ENCODE peak calls at places on chromosomes 2 and 18, in five cellular contexts. J is SJCRH30; S is endodermal cell; F is heart right ventricle; D is CD8-positive, alpha-beta T cell. M is an unnamed sample. For H3K9me3, the result is how much of the 10 kb centered on the place peaks cover.

GRCh38 chr2:238143239-238143951 is 4.9 kb downstream of the KLHL30 start:
- DNase-seq in D (no peak), J (peak), S (no peak), F (no peak), M (no peak)

GRCh38 chr2:25159947-25160346 is 8.4 kb downstream of the POMC start:
- DNase-seq in S (peak), D (no peak), J (peak), F (no peak), M (no peak)

GRCh38 chr2:171522804-171523338 is 597 bp downstream of the CYBRD1 start:
- DNase-seq in F (peak), S (peak), J (peak), D (no peak), M (peak)

GRCh38 chr2:230824406-230824978 is 40.2 kb upstream of the ITM2C start:
- DNase-seq in F (no peak), D (peak), J (peak), S (peak), M (no peak)

GRCh38 chr2:176565641-176566323 is 296.5 kb downstream of the MTX2 start:
- DNase-seq in D (no peak), F (no peak), J (peak), S (no peak), M (no peak)

GRCh38 chr2:20584045-20584636 is 66.8 kb downstream of the HS1BP3 start:
- DNase-seq in F (peak), S (no peak), J (no peak), D (no peak), M (peak)

GRCh38 chr2:36376319-36376765 is 20.8 kb downstream of the CRIM1 start:
- DNase-seq in F (peak), S (no peak), D (no peak), J (peak), M (no peak)

GRCh38 chr2:30914456-30914855 is 107.2 kb upstream of the CAPN13 start:
- DNase-seq in D (no peak), F (no peak), J (no peak), S (no peak), M (no peak)

DNA sequence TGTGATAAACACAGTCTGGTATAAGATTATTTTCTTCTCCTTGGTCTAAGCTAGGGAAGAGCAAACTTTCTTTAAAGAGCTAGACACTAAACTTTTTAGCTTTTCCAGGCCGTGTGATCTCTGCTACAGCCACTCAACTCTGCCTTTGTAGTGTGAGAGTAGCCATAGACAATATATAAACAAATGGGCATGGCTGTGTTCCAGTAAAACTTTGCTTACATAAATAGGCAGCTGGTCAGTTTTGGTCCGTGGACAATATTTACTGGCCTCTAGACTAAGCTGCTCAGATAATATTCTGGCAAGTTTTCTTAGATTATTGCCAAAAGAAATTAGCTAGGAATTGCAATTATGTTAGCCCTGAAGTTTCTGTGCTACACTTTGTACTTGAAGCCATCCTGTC is 126.8 kb downstream of the SOX11 start:
- DNase-seq in D (no peak), F (no peak), J (no peak), S (no peak), M (no peak)
- H3K9me3 ChIP-seq in D (under half), F (under half), J (under half), S (under half), M (under half)

GRCh38 chr2:88683160-88684021 is 8.1 kb upstream of the RPIA start:
- DNase-seq in D (no peak), S (no peak), J (peak), F (no peak), M (no peak)
- H3K9me3 ChIP-seq in D (under half), S (half or more), J (under half), F (under half), M (under half)

DNA sequence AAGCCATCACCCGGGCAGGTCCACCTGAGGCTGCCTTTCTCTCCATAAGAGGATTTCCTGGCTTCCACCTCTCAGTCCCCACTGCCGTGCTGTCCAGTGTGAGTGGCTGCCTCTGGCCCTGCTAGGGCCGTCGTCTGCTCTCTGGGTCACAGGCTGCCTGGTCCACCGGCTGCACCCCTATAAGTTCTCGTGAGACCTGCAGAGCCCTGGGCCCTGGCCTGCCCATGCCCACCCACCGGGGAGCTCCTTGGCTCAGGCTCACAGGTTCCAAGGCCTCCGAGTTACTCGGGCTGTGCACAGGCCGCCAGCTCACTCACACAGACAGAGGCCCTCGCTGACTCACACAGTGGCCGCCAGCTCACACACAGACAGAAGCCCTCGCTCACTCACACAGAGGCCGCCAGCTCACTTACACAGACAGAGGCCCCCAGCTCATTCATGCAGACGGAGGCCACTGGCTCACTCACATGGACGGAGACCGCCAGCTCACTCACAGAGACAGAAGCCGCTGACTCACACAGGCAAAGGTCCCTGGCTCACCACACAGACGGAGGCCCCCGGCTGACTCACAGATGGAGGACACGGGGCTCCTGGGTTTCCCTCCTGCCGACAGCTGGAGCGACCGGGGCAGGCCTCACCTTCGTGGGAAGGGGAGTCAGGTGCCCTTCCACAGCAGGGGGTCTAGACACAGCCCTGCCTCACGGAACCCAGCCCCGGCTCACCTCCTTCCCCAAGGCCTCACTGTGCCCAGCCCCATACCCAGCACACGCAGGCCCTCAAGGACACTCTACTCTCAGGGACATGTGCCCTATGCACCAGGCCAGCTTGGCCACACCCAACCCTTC is 334.1 kb upstream of the MYT1L start:
- DNase-seq in F (no peak), S (no peak), J (peak), D (no peak), M (peak)
- H3K9me3 ChIP-seq in F (under half), S (under half), J (under half), D (under half), M (under half)

GRCh38 chr18:77973745-77974144 is 724.1 kb downstream of the GALR1 start:
- DNase-seq in S (no peak), F (no peak), J (no peak), D (no peak), M (no peak)
- H3K9me3 ChIP-seq in S (under half), F (under half), J (under half), D (under half), M (under half)

GRCh38 chr2:161422812-161423211 is 6.7 kb downstream of the TBR1 start:
- DNase-seq in F (no peak), D (no peak), S (peak), J (no peak), M (no peak)

GRCh38 chr2:161424179-161424763 is 8.2 kb downstream of the TBR1 start:
- DNase-seq in S (peak), J (no peak), D (no peak), F (no peak), M (no peak)

GRCh38 chr2:161424992-161425391 is 8.9 kb downstream of the TBR1 start:
- DNase-seq in D (no peak), S (no peak), F (no peak), J (no peak), M (no peak)

GRCh38 chr2:161425966-161426365 is 9.9 kb downstream of the TBR1 start:
- DNase-seq in F (no peak), J (no peak), D (no peak), S (no peak), M (no peak)

GRCh38 chr2:161423351-161424178 is 7.5 kb downstream of the TBR1 start:
- DNase-seq in F (peak), J (no peak), S (peak), D (no peak), M (no peak)
- H3K9me3 ChIP-seq in F (under half), J (under half), S (under half), D (under half), M (under half)

DNA sequence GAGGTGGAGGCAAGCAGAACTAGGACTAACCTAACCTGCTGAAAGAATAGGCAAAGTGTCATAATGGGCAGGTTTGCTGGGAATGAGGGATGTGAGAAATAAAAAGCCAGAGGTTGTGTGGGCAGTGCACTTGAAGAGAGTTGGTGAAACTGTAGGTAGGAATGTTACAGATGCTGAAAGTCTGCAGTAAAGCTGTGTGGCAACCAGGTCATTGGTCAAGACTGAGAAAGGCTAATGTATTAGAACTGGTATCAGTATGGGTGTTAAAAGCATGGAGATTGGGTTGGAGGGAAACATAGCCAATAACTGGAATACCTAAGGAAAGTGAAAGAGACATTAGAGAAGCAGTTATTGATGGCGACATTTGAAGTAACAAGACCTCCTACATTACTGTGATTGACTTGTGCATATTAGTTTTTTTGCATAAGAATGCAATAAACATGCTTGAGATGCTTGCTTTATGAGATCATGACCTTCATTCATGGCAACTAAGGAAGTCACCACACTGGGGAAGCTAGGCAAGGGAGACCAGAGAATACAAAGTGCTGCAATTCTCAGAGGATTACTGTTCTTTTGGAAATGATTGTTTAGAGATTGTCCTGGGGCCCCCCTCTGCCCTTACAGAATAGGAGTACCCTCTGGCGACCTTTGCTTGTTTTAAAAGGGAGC is 11.8 kb downstream of the GULP1 start:
- DNase-seq in F (no peak), D (no peak), J (peak), S (peak), M (no peak)
- H3K9me3 ChIP-seq in F (under half), D (under half), J (under half), S (under half), M (under half)

DNA sequence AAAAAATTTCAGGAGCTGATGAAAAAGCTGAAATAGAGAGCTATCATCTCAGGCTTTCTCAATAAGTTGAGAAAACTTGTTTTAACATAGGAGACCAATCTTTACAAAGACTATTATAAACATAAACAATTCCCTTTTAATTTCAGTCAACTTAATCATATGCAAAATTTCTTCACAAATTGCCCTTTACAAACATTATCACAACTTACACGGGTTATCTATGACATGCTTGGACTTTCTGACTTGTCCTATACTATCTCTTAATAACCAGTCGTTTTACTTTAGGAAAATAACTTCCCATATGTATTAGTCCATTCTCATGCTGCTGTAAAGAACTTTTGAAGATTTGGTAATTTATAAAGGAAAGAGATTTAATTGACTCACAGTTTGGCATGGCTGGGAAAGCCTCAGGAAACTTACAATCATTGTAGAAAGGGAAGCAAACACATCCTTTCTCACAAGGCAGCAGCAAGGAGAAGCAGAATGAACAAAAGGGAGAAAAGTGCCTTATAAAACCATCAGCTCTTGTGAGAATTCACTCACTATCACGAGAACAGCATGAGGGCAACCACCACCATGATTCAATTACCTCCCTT is 1583.7 kb upstream of the CELF4 start:
- DNase-seq in S (no peak), J (peak), F (no peak), D (no peak), M (no peak)
- H3K9me3 ChIP-seq in S (half or more), J (under half), F (under half), D (under half), M (under half)

GRCh38 chr2:146412625-146413024 is 1432.2 kb upstream of the ACVR2A start:
- DNase-seq in J (no peak), S (peak), D (no peak), F (no peak), M (no peak)
- H3K9me3 ChIP-seq in J (under half), S (under half), D (under half), F (under half), M (under half)

GRCh38 chr18:80088036-80088435 is 21.0 kb upstream of the ADNP2 start:
- DNase-seq in J (no peak), S (no peak), F (no peak), D (no peak), M (no peak)

GRCh38 chr18:80086281-80086680 is 22.8 kb upstream of the ADNP2 start:
- DNase-seq in S (no peak), F (no peak), D (no peak), J (no peak), M (no peak)

DNA sequence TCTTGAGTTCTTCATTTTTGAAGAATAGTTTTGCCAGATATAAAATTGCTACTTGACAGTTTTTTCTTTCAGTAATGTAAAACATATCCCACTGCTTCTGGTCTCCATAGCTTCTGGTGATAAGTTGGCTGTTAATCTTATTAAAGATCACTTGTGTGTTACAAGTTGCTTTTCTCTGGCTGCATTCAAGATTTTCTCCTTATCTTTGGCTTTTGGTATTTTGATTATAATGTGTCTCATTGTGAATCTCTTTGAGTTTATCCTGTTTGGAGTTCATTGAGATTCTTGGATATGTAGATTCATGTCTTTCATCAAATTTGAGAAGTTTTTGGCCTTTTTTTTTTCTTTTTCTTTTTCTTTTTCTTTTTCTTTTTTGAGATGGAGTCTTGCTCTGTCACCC is 20.2 kb upstream of the ADNP2 start:
- DNase-seq in S (no peak), F (no peak), J (no peak), D (no peak), M (no peak)
- H3K9me3 ChIP-seq in S (under half), F (half or more), J (under half), D (under half), M (under half)

DNA sequence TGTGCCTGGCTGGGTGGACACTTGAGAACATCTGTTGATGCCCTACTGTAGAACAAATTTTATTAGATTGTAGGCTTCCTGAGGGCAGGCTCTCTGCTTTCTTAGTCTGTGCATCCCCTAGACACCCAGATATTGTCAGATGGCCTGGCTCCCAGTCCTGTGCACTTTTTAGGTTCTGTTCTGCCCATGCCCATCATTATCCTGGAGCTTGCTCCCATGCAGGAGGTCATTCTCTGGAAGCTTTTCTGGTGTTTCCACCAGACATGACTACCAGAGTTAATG is 213.3 kb downstream of the MYCN start:
- DNase-seq in J (no peak), F (no peak), S (no peak), D (no peak), M (no peak)
- H3K9me3 ChIP-seq in J (under half), F (under half), S (under half), D (under half), M (under half)

M was measured in RWPE2.